ENCODE peak calls at places on chromosomes 16 and 17, in ten cellular contexts. V is epithelial cell of esophagus, D is B cell, N is stomach, H is ascending aorta, M is fibroblast of pulmonary artery, X is dorsolateral prefrontal cortex, W is AG04449, B is astrocyte of the spinal cord, T is esophagus squamous epithelium. L is an unnamed sample.

GRCh38 chr17:27485125-27485524 is 28.9 kb downstream of the KSR1 start:
- DNase-seq in V (no peak), D (no peak), N (no peak), H (no peak), M (no peak), X (no peak), W (no peak), B (no peak), T (no peak), L (no peak)

GRCh38 chr17:61144876-61145564 is 254.6 kb upstream of the TBX2 start:
- DNase-seq in V (no peak), D (no peak), N (no peak), H (no peak), M (peak; percentile 30), X (no peak), W (no peak), B (no peak), T (no peak), L (peak; percentile 55)

GRCh38 chr17:42708588-42708987 is 26.3 kb downstream of the CNTNAP1 start:
- DNase-seq in V (no peak), D (no peak), N (no peak), H (no peak), M (no peak), X (no peak), W (no peak), B (no peak), T (no peak), L (no peak)

GRCh38 chr16:87648236-87648635 is 45.9 kb downstream of the JPH3 start:
- DNase-seq in V (no peak), D (no peak), N (no peak), H (no peak), M (no peak), X (peak; percentile 69), W (no peak), B (no peak), T (no peak), L (no peak)

GRCh38 chr17:69717819-69718218 is 303.3 kb downstream of the MAP2K6 start:
- DNase-seq in V (no peak), D (no peak), N (no peak), H (no peak), M (no peak), X (no peak), W (no peak), B (no peak), T (no peak), L (no peak)

GRCh38 chr17:76481091-76481655 is 13.8 kb downstream of the AANAT start:
- DNase-seq in V (no peak), D (peak; percentile 85), N (no peak), H (no peak), M (no peak), X (no peak), W (no peak), B (no peak), T (no peak), L (no peak)

GRCh38 chr17:78767806-78768205 is 14.3 kb downstream of the CYTH1 start:
- DNase-seq in V (no peak), D (no peak), N (no peak), H (no peak), M (no peak), X (no peak), W (no peak), B (no peak), T (no peak), L (no peak)

GRCh38 chr17:12737740-12738469 is 51.4 kb upstream of the ARHGAP44 start:
- DNase-seq in V (no peak), D (no peak), N (no peak), H (no peak), M (no peak), X (no peak), W (no peak), B (no peak), T (no peak), L (no peak)

GRCh38 chr16:81633147-81633619 is 145.9 kb upstream of the PLCG2 start:
- DNase-seq in V (no peak), D (no peak), N (no peak), H (no peak), M (no peak), X (no peak), W (no peak), B (no peak), T (no peak), L (no peak)
- TF ChIP-seq CTCF in V (peak; percentile 22), D (no peak), N (peak; percentile 23), H (no peak), M (no peak), X (no peak), W (no peak), B (peak; percentile 36), T (peak; percentile 24), L (no peak)

DNA sequence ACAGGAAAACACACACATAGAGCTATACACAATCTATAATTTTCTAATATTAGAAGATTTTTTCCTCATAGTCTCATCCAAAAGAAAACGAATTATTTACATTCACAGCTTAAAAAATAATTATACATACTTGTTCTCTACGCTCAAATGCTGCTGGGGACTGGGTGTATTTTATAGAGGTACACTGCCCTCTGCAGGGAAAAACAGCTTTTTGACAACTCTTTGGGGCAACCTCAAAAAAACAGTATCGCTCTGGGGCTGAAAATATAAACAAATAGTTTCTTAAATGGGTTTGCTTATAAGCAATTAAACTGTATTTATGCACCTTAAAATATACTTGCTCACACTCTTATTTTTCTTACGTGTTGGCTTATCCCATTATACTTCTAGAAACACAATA is 261.8 kb upstream of the PSMD7 start:
- DNase-seq in V (peak; percentile 26), D (no peak), N (no peak), H (no peak), M (peak; percentile 28), X (no peak), W (no peak), B (peak; percentile 9), T (no peak), L (no peak)
- TF ChIP-seq CTCF in V (peak; percentile 28), D (no peak), N (peak; percentile 27), H (no peak), M (peak; percentile 40), X (peak; percentile 52), W (no peak), B (peak; percentile 25), T (no peak), L (peak; percentile 24)

GRCh38 chr17:29620779-29621500 is 1.8 kb downstream of the CORO6 start:
- DNase-seq in V (no peak), D (no peak), N (no peak), H (no peak), M (no peak), X (no peak), W (no peak), B (no peak), T (no peak), L (no peak)

GRCh38 chr17:29618272-29619065 is 4.2 kb downstream of the CORO6 start:
- DNase-seq in V (no peak), D (no peak), N (no peak), H (no peak), M (no peak), X (no peak), W (no peak), B (no peak), T (no peak), L (no peak)

GRCh38 chr17:29620271-29620670 is 2.4 kb downstream of the CORO6 start:
- DNase-seq in V (peak; percentile 70), D (no peak), N (no peak), H (no peak), M (no peak), X (no peak), W (no peak), B (peak; percentile 29), T (no peak), L (no peak)

GRCh38 chr17:29617481-29618271 is 5.0 kb downstream of the CORO6 start:
- DNase-seq in V (peak; percentile 87), D (peak; percentile 85), N (peak; percentile 87), H (peak; percentile 85), M (peak; percentile 68), X (peak; percentile 85), W (no peak), B (peak; percentile 59), T (no peak), L (peak; percentile 59)

GRCh38 chr17:29619251-29619650 is 3.5 kb downstream of the CORO6 start:
- DNase-seq in V (peak; percentile 47), D (no peak), N (no peak), H (no peak), M (peak; percentile 41), X (no peak), W (no peak), B (peak; percentile 29), T (no peak), L (no peak)
- TF ChIP-seq CTCF in V (peak; percentile 24), D (no peak), N (no peak), H (peak; percentile 17), M (peak; percentile 27), X (peak; percentile 21), W (peak; percentile 49), B (peak; percentile 41), T (no peak), L (no peak)

GRCh38 chr16:84732674-84733352 is 33.0 kb downstream of the USP10 start:
- DNase-seq in V (peak; percentile 69), D (no peak), N (no peak), H (no peak), M (no peak), X (no peak), W (no peak), B (no peak), T (no peak), L (no peak)

GRCh38 chr16:84737192-84737591 is 37.4 kb downstream of the USP10 start:
- DNase-seq in V (no peak), D (no peak), N (no peak), H (no peak), M (no peak), X (no peak), W (no peak), B (no peak), T (no peak), L (no peak)

GRCh38 chr16:84738255-84739038 is 38.6 kb downstream of the USP10 start:
- DNase-seq in V (peak; percentile 86), D (peak; percentile 77), N (peak; percentile 82), H (peak; percentile 85), M (peak; percentile 84), X (peak; percentile 76), W (no peak), B (peak; percentile 71), T (no peak), L (peak; percentile 60)

GRCh38 chr16:84737658-84738057 is 37.9 kb downstream of the USP10 start:
- DNase-seq in V (no peak), D (no peak), N (peak; percentile 62), H (no peak), M (no peak), X (no peak), W (no peak), B (no peak), T (no peak), L (no peak)

DNA sequence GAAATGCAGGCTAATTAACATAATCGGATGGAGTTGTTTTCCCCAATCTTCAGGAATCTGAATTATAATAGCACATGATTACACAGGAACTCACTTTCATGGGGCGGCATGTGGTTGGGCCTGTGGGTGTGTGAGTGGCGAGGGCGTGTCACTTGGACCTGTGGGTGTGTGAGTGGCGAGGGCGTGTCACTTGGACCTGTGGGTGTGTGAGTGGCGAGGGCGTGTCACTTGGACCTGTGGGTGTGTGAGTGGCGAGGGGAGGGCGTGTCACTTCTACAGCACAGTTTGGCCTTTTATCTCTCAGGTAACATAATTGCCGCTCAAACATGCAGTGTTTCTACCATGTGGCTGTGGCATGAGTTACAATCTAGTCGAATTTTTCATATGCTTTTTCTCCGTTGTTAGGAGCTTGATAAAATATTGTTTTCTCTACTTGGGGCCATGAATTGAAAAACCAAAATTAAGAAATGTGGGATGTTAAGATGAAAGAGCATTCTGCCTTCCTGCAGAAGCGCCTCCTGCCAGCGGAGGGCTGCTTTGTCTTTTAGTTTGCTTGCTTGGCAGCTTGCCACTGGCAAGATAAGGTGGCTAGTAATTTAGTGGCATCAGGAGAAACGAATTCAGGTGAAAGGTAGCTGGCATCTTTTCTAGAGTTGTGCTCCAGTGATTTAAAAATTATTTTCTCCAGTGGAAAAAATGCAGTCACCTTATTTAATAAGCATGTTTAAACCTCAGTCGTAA is 36.2 kb downstream of the USP10 start:
- DNase-seq in V (no peak), D (no peak), N (peak; percentile 68), H (no peak), M (peak; percentile 41), X (no peak), W (no peak), B (no peak), T (no peak), L (no peak)
- TF ChIP-seq CTCF in V (no peak), D (no peak), N (no peak), H (no peak), M (no peak), X (no peak), W (no peak), B (peak; percentile 22), T (no peak), L (no peak)

L was measured in uterus.